ENCODE peak calls at places on chromosomes 16 and 17, in five cellular contexts. U is NCI-H1694; Q is activated CD8-positive, alpha-beta memory T cell treated with anti-CD3 and anti-CD28 coated beads for 24 hours; F is effector CD4-positive, alpha-beta T cell; G is stimulated activated CD8-positive, alpha-beta memory T cell treated with anti-CD3 and anti-CD28 coated beads, Interleukin-4, amount 100 ng/mL, for 24 hours. Z is an unnamed sample.

GRCh38 chr17:27651411-27652345 is 20.7 kb downstream of the LGALS9 start:
- DNase-seq in U (peak), Q (peak), F (peak), G (peak), Z (peak)

GRCh38 chr17:15966879-15967248 is 21.9 kb downstream of the ADORA2B start:
- DNase-seq in U (no peak), Q (no peak), F (no peak), G (no peak), Z (no peak)

GRCh38 chr17:18946536-18946935 is 5.4 kb upstream of the SLC5A10 start:
- DNase-seq in U (no peak), Q (no peak), F (no peak), G (no peak), Z (no peak)

GRCh38 chr17:81156866-81157805 is 8.2 kb upstream of the PVALEF start:
- DNase-seq in U (no peak), Q (no peak), F (no peak), G (no peak), Z (no peak)

GRCh38 chr16:85479972-85480726 is 133.0 kb upstream of the GSE1 start:
- DNase-seq in U (peak), Q (no peak), F (no peak), G (no peak), Z (no peak)

GRCh38 chr17:12021604-12022003 is 927 bp downstream of the MAP2K4 start:
- DNase-seq in U (no peak), Q (no peak), F (no peak), G (no peak), Z (no peak)

GRCh38 chr17:61456688-61457225 is 4.5 kb downstream of the TBX4 start:
- DNase-seq in U (no peak), Q (no peak), F (no peak), G (no peak), Z (no peak)

GRCh38 chr16:78503501-78504110 is 404.2 kb downstream of the WWOX start:
- DNase-seq in U (peak), Q (no peak), F (peak), G (no peak), Z (peak)

GRCh38 chr17:37642706-37643105 is 540 bp downstream of the DDX52 start:
- DNase-seq in U (no peak), Q (no peak), F (no peak), G (no peak), Z (no peak)

Z was measured in T-helper 22 cell.